ENCODE peak calls at places on chromosomes 2 and 18, in four cellular contexts. B, D, G and S are unnamed samples.

GRCh38 chr2:53422979-53423378 is 344.6 kb upstream of the CHAC2 start:
- DNase-seq in B (no peak), D (peak; percentile 32), G (peak; percentile 14), S (no peak)

GRCh38 chr2:32289165-32290054 is 11.7 kb downstream of the YIPF4 start:
- DNase-seq in B (peak; percentile 57), D (no peak), G (peak; percentile 47), S (no peak)

GRCh38 chr2:65550246-65550645 is 117.8 kb upstream of the SPRED2 start:
- DNase-seq in B (no peak), D (no peak), G (no peak), S (no peak)

GRCh38 chr2:113155331-113155730 is 18.4 kb upstream of the PSD4 start:
- DNase-seq in B (no peak), D (no peak), G (no peak), S (no peak)

GRCh38 chr2:20418519-20418918 is 28.4 kb upstream of the RHOB start:
- DNase-seq in B (no peak), D (no peak), G (no peak), S (no peak)

GRCh38 chr2:76445880-76446279 is 735.2 kb upstream of the GCFC2 start:
- DNase-seq in B (no peak), D (no peak), G (no peak), S (no peak)

GRCh38 chr2:238632181-238633060 is 205.7 kb downstream of the ASB1 start:
- DNase-seq in B (no peak), D (no peak), G (no peak), S (no peak)

GRCh38 chr2:96874099-96874831 is 4.4 kb upstream of the SEMA4C start:
- DNase-seq in B (no peak), D (peak; percentile 53), G (no peak), S (no peak)

GRCh38 chr2:10783421-10783820 is 29.2 kb downstream of the PDIA6 start:
- DNase-seq in B (no peak), D (no peak), G (peak; percentile 33), S (no peak)

GRCh38 chr2:112920923-112921532 is 10.1 kb downstream of the IL37 start:
- DNase-seq in B (no peak), D (peak; percentile 38), G (peak; percentile 51), S (no peak)

GRCh38 chr2:237488901-237489860 is 2.1 kb downstream of the MLPH start:
- DNase-seq in B (no peak), D (no peak), G (peak; percentile 83), S (no peak)

GRCh38 chr2:191109888-191110287 is 40.9 kb downstream of the STAT4 start:
- DNase-seq in B (no peak), D (peak; percentile 73), G (no peak), S (no peak)

GRCh38 chr18:71837560-71837959 is 706.6 kb downstream of the CBLN2 start:
- DNase-seq in B (no peak), D (no peak), G (no peak), S (no peak)

GRCh38 chr2:99725810-99726209 is 236.0 kb upstream of the REV1 start:
- DNase-seq in B (no peak), D (no peak), G (no peak), S (no peak)

GRCh38 chr2:161223139-161223732 is 63.0 kb downstream of the TANK start:
- DNase-seq in B (peak; percentile 13), D (no peak), G (peak; percentile 14), S (no peak)

GRCh38 chr2:88227446-88227845 is 57.3 kb downstream of the THNSL2 start:
- DNase-seq in B (peak; percentile 96), D (no peak), G (no peak), S (no peak)

GRCh38 chr2:232655392-232655791 is 22.0 kb downstream of the EFHD1 start:
- DNase-seq in B (no peak), D (no peak), G (no peak), S (no peak)

GRCh38 chr2:43134571-43134889 is 91.9 kb downstream of the ZFP36L2 start:
- DNase-seq in B (no peak), D (no peak), G (no peak), S (no peak)

GRCh38 chr18:74115046-74115445 is 32.6 kb downstream of the FBXO15 start:
- DNase-seq in B (peak; percentile 18), D (no peak), G (no peak), S (no peak)

GRCh38 chr18:26457195-26457594 is 91.2 kb downstream of the KCTD1 start:
- DNase-seq in B (no peak), D (no peak), G (no peak), S (no peak)

GRCh38 chr18:26457611-26458350 is 90.6 kb downstream of the KCTD1 start:
- DNase-seq in B (no peak), D (no peak), G (no peak), S (no peak)

GRCh38 chr18:26454616-26455015 is 93.7 kb downstream of the KCTD1 start:
- DNase-seq in B (no peak), D (no peak), G (no peak), S (no peak)

GRCh38 chr18:26455639-26456038 is 92.7 kb downstream of the KCTD1 start:
- DNase-seq in B (no peak), D (no peak), G (no peak), S (no peak)

DNA sequence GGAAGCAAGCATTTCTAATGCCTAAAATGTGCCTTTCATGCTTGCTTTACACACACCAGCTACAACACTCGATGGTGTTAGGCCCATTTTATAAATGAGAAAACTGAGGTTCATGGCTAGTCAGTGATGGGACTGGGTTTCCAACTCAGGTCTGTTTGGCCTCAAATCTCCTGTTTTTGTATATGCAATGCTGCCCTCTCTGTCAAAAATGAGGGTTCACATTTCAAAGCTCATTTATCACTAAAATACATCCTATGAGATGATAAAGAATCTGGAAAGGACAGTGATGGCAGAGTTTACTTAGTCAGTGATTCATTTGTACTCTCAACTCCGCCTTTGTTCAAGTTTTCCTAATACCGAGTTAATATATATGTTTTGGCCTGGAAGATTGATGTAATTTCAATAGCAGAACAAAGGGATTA is 92.3 kb downstream of the KCTD1 start:
- DNase-seq in B (no peak), D (no peak), G (no peak), S (no peak)
- TF ChIP-seq CTCF in B (no peak), D (no peak), G (no peak), S (no peak)

GRCh38 chr2:173205375-173205774 is 129.7 kb downstream of the MAP3K20 start:
- DNase-seq in B (no peak), D (no peak), G (no peak), S (no peak)

GRCh38 chr2:173214213-173214612 is 138.6 kb downstream of the MAP3K20 start:
- DNase-seq in B (no peak), D (no peak), G (peak; percentile 85), S (no peak)

GRCh38 chr2:173215316-173215715 is 139.4 kb upstream of the CDCA7 start:
- DNase-seq in B (no peak), D (no peak), G (no peak), S (no peak)

GRCh38 chr2:173213181-173213580 is 137.5 kb downstream of the MAP3K20 start:
- DNase-seq in B (no peak), D (no peak), G (no peak), S (no peak)

DNA sequence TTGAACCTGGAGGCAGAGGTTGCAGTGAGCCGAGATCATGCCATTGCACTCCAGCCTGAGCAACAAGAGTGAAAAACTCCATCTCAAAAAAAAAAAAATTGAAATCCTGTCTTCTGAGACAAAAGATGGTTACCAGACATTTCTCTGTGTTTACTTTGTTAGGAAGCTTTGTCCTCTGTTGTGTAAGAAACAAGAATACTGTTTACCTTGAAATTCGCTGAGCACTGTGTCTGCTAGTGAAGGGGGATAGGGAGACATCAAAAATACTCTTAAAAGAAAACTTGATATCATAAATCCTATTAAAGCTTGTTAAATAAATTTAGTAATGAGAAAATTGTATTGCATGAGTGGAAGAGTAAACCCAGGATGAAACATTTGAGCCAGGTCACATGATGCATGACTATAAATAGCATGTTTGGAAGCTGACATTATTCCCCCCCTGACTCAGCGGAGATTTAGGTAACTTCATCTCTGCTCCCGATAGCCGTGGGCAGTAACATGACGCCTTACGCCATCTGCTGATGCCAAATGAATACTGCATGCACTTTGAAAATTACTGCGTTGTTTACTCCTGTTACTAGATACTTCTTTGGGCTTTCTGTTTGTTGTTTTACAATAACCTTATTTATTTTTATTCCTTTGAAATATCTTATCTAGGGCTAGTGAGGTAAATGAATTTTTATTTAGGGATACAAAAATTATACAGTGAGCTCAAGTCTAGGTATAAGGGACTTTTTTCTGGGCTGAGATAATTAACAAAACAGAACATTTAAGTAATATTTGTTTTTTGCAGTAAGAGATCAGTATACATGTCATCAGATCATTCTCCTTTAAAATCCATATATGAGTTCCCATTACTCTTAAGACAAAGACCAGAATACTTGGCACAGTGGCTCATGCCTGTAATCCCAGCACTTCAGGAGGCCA is 134.9 kb downstream of the MAP3K20 start:
- DNase-seq in B (peak; percentile 85), D (peak; percentile 69), G (peak; percentile 90), S (no peak)
- TF ChIP-seq CTCF in B (peak; percentile 89), D (peak; percentile 89), G (peak; percentile 88), S (peak; percentile 94)

GRCh38 chr2:33380001-33380609 is 96.3 kb upstream of the RASGRP3 start:
- DNase-seq in B (no peak), D (no peak), G (no peak), S (no peak)
- TF ChIP-seq CTCF in B (peak; percentile 60), D (peak; percentile 70), G (peak; percentile 60), S (peak; percentile 2)

DNA sequence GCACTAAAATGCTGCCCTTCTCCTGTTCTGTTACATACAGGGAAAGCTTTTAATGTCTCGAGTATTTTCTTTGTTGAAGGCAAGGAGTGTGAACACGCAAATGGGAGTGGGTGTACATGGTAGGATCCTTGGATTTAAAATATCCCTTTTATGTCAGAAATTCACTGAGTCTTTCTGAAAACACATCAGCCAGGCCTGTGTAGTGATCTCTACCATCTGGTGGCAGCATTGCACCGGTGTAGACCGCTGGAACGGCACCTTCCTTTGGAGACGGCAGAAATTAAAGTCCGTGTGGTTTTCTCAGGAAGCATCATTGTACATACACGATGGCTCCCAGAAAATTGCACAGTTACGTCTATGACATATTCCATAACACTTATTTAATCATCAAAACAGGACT is 515.8 kb downstream of the GALR1 start:
- DNase-seq in B (no peak), D (peak; percentile 32), G (peak; percentile 7), S (no peak)
- TF ChIP-seq CTCF in B (no peak), D (peak; percentile 27), G (peak; percentile 54), S (peak; percentile 43)

GRCh38 chr2:111120253-111121027 is at the start of gene BCL2L11:
- DNase-seq in B (peak; percentile 71), D (peak; percentile 89), G (peak; percentile 91), S (peak; percentile 58)
- TF ChIP-seq CTCF in B (peak; percentile 30), D (no peak), G (no peak), S (peak; percentile 14)

DNA sequence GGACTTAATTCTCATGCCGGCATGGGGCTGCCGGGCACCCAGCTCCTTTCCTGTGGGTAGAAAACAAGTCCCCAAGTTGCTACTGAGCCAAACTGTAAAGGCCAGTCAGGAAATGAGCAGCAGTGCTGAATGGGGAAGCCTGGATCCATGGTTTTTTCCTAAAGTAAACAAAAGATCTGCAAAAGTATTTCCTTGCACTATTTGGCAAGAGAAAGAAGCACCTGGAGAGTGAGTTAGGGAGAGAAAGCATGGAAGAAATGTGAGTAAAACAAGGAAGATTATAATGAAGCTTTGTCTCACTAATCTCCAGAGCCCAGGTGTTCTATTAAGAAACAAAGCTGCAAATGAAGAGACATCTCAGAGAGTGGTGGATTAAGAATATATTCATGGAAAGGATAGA is 117.6 kb downstream of the METTL8 start:
- DNase-seq in B (no peak), D (no peak), G (no peak), S (no peak)
- TF ChIP-seq CTCF in B (no peak), D (no peak), G (no peak), S (no peak)